ENCODE peak calls at places on chromosomes 13 and 19, in four cellular contexts. F is Calu3, I is NCI-H2081, Y is astrocyte of the spinal cord. X is an unnamed sample.

GRCh38 chr19:54889566-54889965 is 15.5 kb downstream of the FCAR start:
- DNase-seq in I (no peak), Y (no peak), F (no peak), X (no peak)

GRCh38 chr13:97802213-97802612 is 151.3 kb upstream of the IPO5 start:
- DNase-seq in Y (no peak), I (no peak), F (no peak), X (no peak)

GRCh38 chr19:2533686-2534085 is 57.8 kb downstream of the GADD45B start:
- DNase-seq in Y (no peak), I (no peak), F (no peak), X (no peak)

GRCh38 chr13:80921971-80922370 is 581.0 kb upstream of the SPRY2 start:
- DNase-seq in Y (no peak), I (no peak), F (no peak), X (no peak)

GRCh38 chr13:66994097-66994496 is 236.0 kb downstream of the PCDH9 start:
- DNase-seq in F (no peak), Y (peak; percentile 86), I (peak; percentile 80), X (peak; percentile 67)

GRCh38 chr19:18490719-18491118 is 31.2 kb downstream of the ELL start:
- DNase-seq in Y (no peak), F (no peak), I (no peak), X (no peak)

GRCh38 chr13:52361225-52361624 is 44.7 kb downstream of the THSD1 start:
- DNase-seq in Y (no peak), I (no peak), F (no peak), X (no peak)

GRCh38 chr13:52447815-52448552 is 2.5 kb downstream of the VPS36 start:
- DNase-seq in Y (no peak), F (no peak), I (no peak), X (no peak)

GRCh38 chr13:52846567-52847321 is 1.7 kb downstream of the PCDH8 start:
- DNase-seq in Y (no peak), F (no peak), I (no peak), X (no peak)

GRCh38 chr13:112690242-112690943 is 555 bp downstream of the ATP11A start:
- DNase-seq in I (no peak), F (no peak), Y (peak; percentile 26), X (peak; percentile 31)

GRCh38 chr19:57106646-57107235 is 13.0 kb upstream of the USP29 start:
- DNase-seq in F (no peak), Y (no peak), I (no peak), X (no peak)

GRCh38 chr19:58543826-58544590 is at the start of gene TRIM28:
- DNase-seq in Y (peak; percentile 99), F (peak; percentile 100), I (no peak), X (peak; percentile 100)

GRCh38 chr13:76707360-76707759 is 178.8 kb downstream of the KCTD12 start:
- DNase-seq in Y (peak; percentile 65), F (no peak), I (no peak), X (no peak)

GRCh38 chr19:52967772-52968171 is 5.1 kb upstream of the ZNF816 start:
- DNase-seq in F (no peak), Y (no peak), I (no peak), X (no peak)

GRCh38 chr13:48775804-48776203 is 122.1 kb downstream of the CYSLTR2 start:
- DNase-seq in Y (peak; percentile 92), F (no peak), I (no peak), X (no peak)

GRCh38 chr19:22144394-22144793 is 52.4 kb downstream of the ZNF676 start:
- DNase-seq in Y (peak; percentile 16), I (no peak), F (no peak), X (no peak)

GRCh38 chr19:13693933-13694332 is 70.4 kb upstream of the MRI1 start:
- DNase-seq in F (no peak), I (no peak), Y (no peak), X (no peak)

GRCh38 chr13:44903596-44903995 is 85.7 kb downstream of the NUFIP1 start:
- DNase-seq in I (no peak), F (no peak), Y (peak; percentile 94), X (no peak)

GRCh38 chr19:15170345-15170744 is 30.4 kb downstream of the NOTCH3 start:
- DNase-seq in Y (no peak), I (no peak), F (no peak), X (no peak)

GRCh38 chr13:90008707-90009149 is 1338.8 kb upstream of the MIR17HG start:
- DNase-seq in I (no peak), F (no peak), Y (no peak), X (no peak)

GRCh38 chr19:30741539-30741938 is 369.4 kb downstream of the ZNF536 start:
- DNase-seq in Y (no peak), F (no peak), I (no peak), X (no peak)

GRCh38 chr19:52453324-52454094 is at the start of gene ZNF578:
- DNase-seq in F (no peak), Y (peak; percentile 89), I (peak; percentile 57), X (peak; percentile 79)

GRCh38 chr13:76473552-76474134 is 412.6 kb downstream of the KCTD12 start:
- DNase-seq in F (peak; percentile 55), Y (peak; percentile 81), I (peak; percentile 51), X (peak; percentile 53)

GRCh38 chr19:50257141-50257540 is 53.7 kb downstream of the MYH14 start:
- DNase-seq in I (no peak), F (no peak), Y (no peak), X (no peak)

GRCh38 chr19:51480590-51480989 is 2.3 kb downstream of the CEACAM18 start:
- DNase-seq in Y (no peak), F (peak; percentile 21), I (no peak), X (no peak)

GRCh38 chr13:44818428-44818827 is 170.8 kb downstream of the NUFIP1 start:
- DNase-seq in Y (peak; percentile 38), I (no peak), F (no peak), X (no peak)

GRCh38 chr13:90121784-90122183 is 1225.7 kb upstream of the MIR17HG start:
- DNase-seq in F (no peak), Y (no peak), I (no peak), X (no peak)

GRCh38 chr13:61253105-61253877 is 162.4 kb downstream of the PCDH20 start:
- DNase-seq in F (no peak), Y (no peak), I (no peak), X (no peak)

GRCh38 chr19:9936151-9937000 is at the start of gene OLFM2:
- DNase-seq in I (no peak), F (no peak), Y (no peak), X (no peak)

GRCh38 chr19:46578450-46578849 is 22.7 kb upstream of the CALM3 start:
- DNase-seq in Y (no peak), F (no peak), I (no peak), X (no peak)

GRCh38 chr13:26266311-26266710 is 12.4 kb downstream of the CDK8 start:
- DNase-seq in F (no peak), I (no peak), Y (no peak), X (no peak)

GRCh38 chr19:28426902-28427232 is 786.1 kb downstream of the UQCRFS1 start:
- DNase-seq in Y (peak; percentile 29), I (no peak), F (no peak), X (no peak)

GRCh38 chr19:40059624-40060023 is 3.6 kb upstream of the ZNF780B start:
- DNase-seq in F (no peak), Y (no peak), I (no peak), X (no peak)

GRCh38 chr19:6644796-6645195 is 25.2 kb downstream of the TNFSF14 start:
- DNase-seq in F (no peak), Y (no peak), I (no peak), X (no peak)

GRCh38 chr19:45442927-45443461 is 19.3 kb upstream of the ERCC1 start:
- DNase-seq in I (no peak), F (peak; percentile 48), Y (peak; percentile 41), X (peak; percentile 37)

X was measured in stimulated activated naive B cell treated with anti-CD40 and anti-IgM and Interleukin-4, amounts not matched to agents 10 μg/mL and 1 μg/mL and 100 μg/mL, for 72 hours.